ENCODE peak calls at places on chromosome 14, in five cellular contexts. Q is GM23338, L is GM12878, W is A549, T is HepG2. H is an unnamed sample.

GRCh38 chr14:20539906-20540305 is 20.9 kb downstream of the RNASE9 start:
- DNase-seq in Q (no peak), L (no peak), W (no peak), T (no peak), H (no peak)

GRCh38 chr14:90785474-90785873 is 30.8 kb downstream of the TTC7B start:
- DNase-seq in Q (peak), L (no peak), W (no peak), T (no peak), H (no peak)

GRCh38 chr14:93962701-93963601 is 13.4 kb downstream of the ASB2 start:
- DNase-seq in Q (no peak), L (peak), W (no peak), T (no peak), H (no peak)

GRCh38 chr14:61125314-61126082 is 144.5 kb downstream of the SLC38A6 start:
- DNase-seq in Q (no peak), L (no peak), W (no peak), T (no peak), H (no peak)

GRCh38 chr14:70907996-70908917 is 998 bp downstream of the PCNX1 start:
- DNase-seq in Q (peak), L (no peak), W (peak), T (peak), H (peak)

GRCh38 chr14:87108726-87109125 is 884.3 kb downstream of the GALC start:
- DNase-seq in Q (no peak), L (no peak), W (no peak), T (no peak), H (no peak)

GRCh38 chr14:51564986-51565604 is 86.6 kb upstream of the FRMD6 start:
- DNase-seq in Q (no peak), L (no peak), W (no peak), T (no peak), H (no peak)

GRCh38 chr14:59534361-59534987 is 42.1 kb downstream of the CCDC175 start:
- DNase-seq in Q (no peak), L (no peak), W (no peak), T (no peak), H (no peak)

GRCh38 chr14:32608880-32609279 is 279.8 kb downstream of the AKAP6 start:
- DNase-seq in Q (no peak), L (no peak), W (no peak), T (no peak), H (no peak)

GRCh38 chr14:60649815-60650381 is 621 bp upstream of the SIX1 start:
- DNase-seq in Q (peak), L (no peak), W (no peak), T (no peak), H (no peak)

GRCh38 chr14:42224053-42224888 is 617.6 kb downstream of the LRFN5 start:
- DNase-seq in Q (peak), L (peak), W (peak), T (peak), H (peak)

GRCh38 chr14:51562816-51563215 is 88.9 kb upstream of the FRMD6 start:
- DNase-seq in Q (no peak), L (no peak), W (no peak), T (no peak), H (no peak)

GRCh38 chr14:50342211-50343080 is 30.3 kb downstream of the DMAC2L start:
- DNase-seq in Q (peak), L (no peak), W (peak), T (peak), H (peak)

GRCh38 chr14:91575469-91576208 is 65.5 kb upstream of the PPP4R3A start:
- DNase-seq in Q (no peak), L (no peak), W (no peak), T (no peak), H (no peak)

GRCh38 chr14:85788834-85789233 is 258.9 kb downstream of the FLRT2 start:
- DNase-seq in Q (no peak), L (no peak), W (no peak), T (no peak), H (no peak)

GRCh38 chr14:65502676-65503124 is 90.2 kb downstream of the FUT8 start:
- DNase-seq in Q (no peak), L (peak), W (no peak), T (no peak), H (no peak)

GRCh38 chr14:101888182-101888581 is 76.2 kb upstream of the DYNC1H1 start:
- DNase-seq in Q (no peak), L (no peak), W (no peak), T (no peak), H (no peak)

GRCh38 chr14:92584856-92585255 is 71.3 kb downstream of the RIN3 start:
- DNase-seq in Q (no peak), L (no peak), W (no peak), T (no peak), H (no peak)

GRCh38 chr14:90534091-90534837 is 137.4 kb downstream of the CALM1 start:
- DNase-seq in Q (no peak), L (no peak), W (no peak), T (no peak), H (no peak)

GRCh38 chr14:77186911-77187648 is 5.5 kb downstream of the TMEM63C start:
- DNase-seq in Q (peak), L (no peak), W (no peak), T (no peak), H (no peak)

GRCh38 chr14:95445676-95446075 is 70.8 kb downstream of the SYNE3 start:
- DNase-seq in Q (no peak), L (no peak), W (no peak), T (no peak), H (no peak)

GRCh38 chr14:73325630-73326299 is 88.5 kb downstream of the PAPLN start:
- DNase-seq in Q (peak), L (no peak), W (no peak), T (no peak), H (peak)

GRCh38 chr14:23373041-23373440 is 432 bp downstream of the IL25 start:
- DNase-seq in Q (no peak), L (no peak), W (no peak), T (no peak), H (no peak)

GRCh38 chr14:64914237-64914971 is at the start of gene CHURC1:
- DNase-seq in Q (peak), L (peak), W (peak), T (peak), H (peak)

GRCh38 chr14:53539489-53540126 is 386.5 kb upstream of the DDHD1 start:
- DNase-seq in Q (peak), L (peak), W (peak), T (peak), H (peak)

GRCh38 chr14:55734731-55735130 is 154.7 kb downstream of the KTN1 start:
- DNase-seq in Q (no peak), L (no peak), W (no peak), T (no peak), H (no peak)

GRCh38 chr14:100406505-100407131 is 83.5 kb downstream of the SLC25A47 start:
- DNase-seq in Q (no peak), L (no peak), W (no peak), T (peak), H (peak)

GRCh38 chr14:39884091-39884490 is 451.9 kb upstream of the FBXO33 start:
- DNase-seq in Q (no peak), L (no peak), W (no peak), T (no peak), H (no peak)

GRCh38 chr14:65772901-65773574 is 360.5 kb downstream of the FUT8 start:
- DNase-seq in Q (no peak), L (no peak), W (no peak), T (no peak), H (no peak)

GRCh38 chr14:36818794-36819384 is 157.2 kb downstream of the PAX9 start:
- DNase-seq in Q (no peak), L (no peak), W (no peak), T (no peak), H (peak)

GRCh38 chr14:68886109-68886434 is 93.0 kb downstream of the ACTN1 start:
- DNase-seq in Q (peak), L (no peak), W (no peak), T (no peak), H (no peak)

GRCh38 chr14:29716150-29716549 is 211.5 kb downstream of the PRKD1 start:
- DNase-seq in Q (no peak), L (no peak), W (no peak), T (no peak), H (no peak)

GRCh38 chr14:64879635-64880381 is at the start of gene SPTB:
- DNase-seq in Q (peak), L (no peak), W (peak), T (no peak), H (peak)

GRCh38 chr14:48323655-48324054 is 648.2 kb upstream of the MDGA2 start:
- DNase-seq in Q (no peak), L (no peak), W (no peak), T (no peak), H (no peak)

GRCh38 chr14:63717704-63718103 is 10.2 kb downstream of the SGPP1 start:
- DNase-seq in Q (peak), L (no peak), W (no peak), T (no peak), H (no peak)

DNA sequence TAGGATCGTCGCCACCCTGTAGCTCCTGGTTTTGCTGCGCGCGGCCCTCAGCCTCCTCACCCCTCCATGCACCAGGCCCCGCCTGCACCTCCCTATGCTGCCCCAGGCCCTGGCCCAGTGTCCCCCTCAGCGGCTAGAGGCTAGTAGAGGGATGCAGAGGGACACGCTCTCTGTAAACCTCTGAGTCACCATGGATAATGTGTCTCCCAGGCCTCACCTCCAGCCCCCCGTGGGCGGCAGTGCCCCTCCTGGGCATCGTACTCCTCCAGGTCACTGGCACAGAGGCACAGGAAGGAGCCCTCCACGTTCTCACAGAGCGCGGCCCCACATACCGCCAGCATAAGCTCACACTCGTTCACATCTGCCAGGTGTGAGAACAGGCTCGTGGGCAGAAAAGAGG is 12.3 kb downstream of the ISCA2 start:
- DNase-seq in Q (no peak), L (no peak), W (no peak), T (no peak), H (no peak)
- TF ChIP-seq JUNB in Q (no peak), L (no peak), W (no peak), T (no peak), H (no peak)

DNA sequence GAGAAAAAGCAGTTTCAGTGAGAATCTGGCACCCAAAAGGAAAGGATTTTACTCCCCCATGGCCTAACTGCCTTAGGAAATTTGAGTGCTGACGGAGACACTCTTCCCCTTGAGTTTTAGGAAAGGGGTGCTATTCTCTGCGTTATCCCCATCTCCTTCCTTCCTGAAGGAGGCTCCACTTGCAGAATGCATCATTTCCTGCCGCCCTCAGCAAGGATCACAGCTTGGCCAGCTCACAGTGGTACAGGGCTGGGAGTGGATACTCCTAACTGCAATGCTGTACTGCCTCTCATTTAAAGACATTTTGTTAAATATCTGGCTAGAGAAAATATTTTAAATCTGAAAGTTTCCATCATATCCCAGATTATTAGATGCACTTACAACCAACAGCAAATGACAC is 33.0 kb downstream of the RDH12 start:
- DNase-seq in Q (peak), L (no peak), W (no peak), T (no peak), H (no peak)
- TF ChIP-seq JUNB in Q (no peak), L (no peak), W (no peak), T (no peak), H (no peak)

DNA sequence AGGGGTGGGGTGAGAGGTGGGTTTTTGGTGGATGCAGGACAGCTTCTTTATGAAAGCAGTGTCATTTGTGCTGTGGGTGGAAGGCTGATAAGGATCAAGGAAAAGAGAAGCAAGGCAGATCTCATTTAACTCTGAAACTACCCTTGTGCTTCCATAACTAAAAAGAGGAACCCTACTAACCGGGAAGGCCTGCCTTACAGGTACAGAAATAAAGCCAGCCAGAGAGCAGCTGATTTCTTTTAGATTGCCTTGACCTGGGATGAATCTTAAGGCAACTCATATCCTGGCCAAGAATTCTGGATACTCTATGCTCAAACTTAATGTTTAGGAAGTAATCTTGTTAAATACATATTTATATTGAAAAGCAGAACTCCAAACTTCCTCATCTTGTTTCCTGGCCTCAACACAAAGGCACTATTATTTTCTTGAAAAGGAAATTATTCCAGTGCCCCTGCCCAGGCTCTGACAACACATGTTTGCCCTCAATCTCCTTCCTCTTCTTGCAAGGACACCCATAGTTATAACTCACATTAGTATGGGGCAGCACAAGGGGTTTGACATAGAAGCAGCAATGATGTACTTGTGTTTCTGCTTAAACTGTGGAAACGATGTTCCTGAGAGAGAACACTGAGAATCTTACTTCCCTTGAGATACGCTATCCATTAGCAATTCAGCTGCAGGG is 173.8 kb downstream of the STXBP6 start:
- DNase-seq in Q (no peak), L (no peak), W (no peak), T (no peak), H (no peak)
- TF ChIP-seq JUNB in Q (no peak), L (no peak), W (no peak), T (no peak), H (no peak)

GRCh38 chr14:104085032-104085888 is at the start of gene ASPG:
- DNase-seq in Q (peak), L (no peak), W (peak), T (no peak), H (peak)
- TF ChIP-seq JUNB in Q (no peak), L (no peak), W (no peak), T (no peak), H (no peak)

DNA sequence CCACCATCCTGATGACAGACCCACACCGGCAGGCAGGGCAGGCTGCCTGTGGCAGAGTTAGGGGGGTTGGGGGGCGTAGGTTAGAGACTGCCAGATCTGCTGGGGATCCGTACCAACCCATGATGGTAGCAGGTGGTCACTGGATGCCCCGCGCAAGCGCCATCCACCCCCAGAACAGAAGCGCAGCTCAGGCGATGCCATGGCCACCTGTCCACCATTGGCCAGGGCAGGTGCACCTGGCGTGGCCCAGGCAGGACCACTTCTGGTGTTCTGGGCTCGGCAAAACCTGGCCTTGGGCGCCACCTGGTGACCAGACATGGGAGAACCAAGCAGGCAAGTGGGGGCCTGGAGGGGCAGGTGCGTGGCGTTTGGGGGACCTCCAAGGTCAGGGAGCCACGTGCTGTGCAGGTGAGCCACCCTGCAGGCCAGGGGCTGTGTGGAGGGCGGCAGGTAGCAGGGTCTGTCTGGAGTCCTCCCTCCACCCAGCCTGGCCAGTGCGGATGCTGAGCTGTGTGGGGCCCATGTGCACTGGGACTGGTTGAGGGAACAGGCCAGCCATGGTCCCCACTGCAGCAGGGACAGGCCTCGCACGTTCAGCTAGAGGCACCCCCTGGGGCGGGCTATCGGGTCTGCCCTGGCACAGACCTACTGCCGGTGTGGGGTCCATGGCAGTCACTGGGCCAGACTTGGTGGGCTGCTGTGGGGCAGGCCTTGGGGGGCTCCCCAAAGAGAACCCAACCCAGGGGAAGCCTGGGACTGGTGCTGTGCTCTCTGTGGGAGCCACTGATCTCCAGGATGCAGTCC is 15.6 kb downstream of the BAG5 start:
- DNase-seq in Q (peak), L (no peak), W (peak), T (peak), H (peak)
- TF ChIP-seq JUNB in Q (no peak), L (no peak), W (no peak), T (no peak), H (no peak)

DNA sequence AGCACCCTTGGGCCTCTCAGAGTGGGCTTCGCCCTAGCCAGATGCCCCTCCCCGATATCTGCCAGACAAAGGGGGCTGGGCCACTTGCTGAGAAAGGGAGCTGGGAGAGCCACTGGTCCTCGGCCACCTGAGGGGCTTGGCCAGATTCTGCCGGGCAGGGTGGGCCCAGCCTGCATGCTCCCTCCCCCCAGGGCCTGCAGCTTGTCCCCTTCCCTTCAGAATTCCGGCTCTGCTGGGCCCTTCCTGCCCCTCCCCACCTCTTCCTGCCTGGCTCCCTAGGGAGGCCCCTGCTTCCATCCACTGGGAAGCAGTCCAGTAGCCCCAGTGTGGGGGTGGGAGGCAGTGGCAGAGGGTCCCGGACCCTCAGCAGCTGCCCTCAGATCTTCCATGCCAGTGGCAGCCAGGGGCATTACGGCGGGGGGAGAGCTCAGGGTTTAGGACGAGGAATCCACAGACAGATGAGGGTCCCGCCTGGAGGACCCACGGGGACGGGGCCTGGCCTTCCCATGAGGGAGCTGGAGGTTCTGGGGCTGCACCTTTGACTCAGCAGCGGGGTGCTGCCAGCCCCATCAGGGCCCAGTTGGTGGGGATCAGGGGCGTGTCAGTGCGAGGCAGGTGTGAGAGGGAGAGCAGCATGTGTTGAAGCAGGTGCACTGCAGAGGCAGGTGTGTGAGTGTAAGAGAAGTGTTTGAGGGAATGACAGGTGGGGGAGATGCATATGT is 2.5 kb downstream of the CRIP2 start:
- DNase-seq in Q (no peak), L (no peak), W (no peak), T (no peak), H (no peak)
- TF ChIP-seq JUNB in Q (no peak), L (no peak), W (no peak), T (no peak), H (no peak)